ENCODE peak calls at places on chromosomes 13 and 19, in ten cellular contexts. T, Y, E, N, D, X, C, B, P and F are unnamed samples.

GRCh38 chr13:51980918-51981317 is 30.3 kb downstream of the ATP7B start:
- DNase-seq in P (no peak), D (no peak), B (no peak), E (no peak), Y (no peak), N (no peak), X (no peak), T (no peak), C (no peak), F (no peak)

GRCh38 chr13:107466326-107466725 is 749.0 kb downstream of the LIG4 start:
- DNase-seq in N (no peak), X (peak; percentile 38), Y (no peak), B (no peak), D (no peak), T (no peak), E (no peak), P (no peak), C (no peak), F (no peak)

GRCh38 chr13:40352385-40352778 is 314.1 kb downstream of the FOXO1 start:
- DNase-seq in E (no peak), T (no peak), D (no peak), B (no peak), C (no peak), Y (no peak), P (peak; percentile 34), N (peak; percentile 28), X (peak; percentile 68), F (no peak)

GRCh38 chr19:29277107-29277506 is 64.2 kb upstream of the UQCRFS1 start:
- DNase-seq in B (no peak), X (peak; percentile 8), D (no peak), E (peak; percentile 18), T (no peak), C (no peak), Y (no peak), N (no peak), P (no peak), F (peak; percentile 42)

GRCh38 chr13:41502676-41503075 is 45.3 kb downstream of the RGCC start:
- DNase-seq in Y (no peak), B (no peak), N (no peak), P (no peak), E (no peak), D (no peak), X (no peak), T (no peak), C (no peak), F (peak; percentile 34)

GRCh38 chr19:29410974-29411615 is 114.7 kb upstream of the VSTM2B start:
- DNase-seq in B (no peak), T (no peak), P (no peak), X (no peak), D (no peak), N (no peak), C (no peak), E (no peak), Y (no peak), F (no peak)

GRCh38 chr13:103556681-103557080 is 490.5 kb upstream of the SLC10A2 start:
- DNase-seq in P (no peak), T (no peak), C (no peak), X (no peak), E (no peak), B (no peak), D (no peak), Y (no peak), N (no peak), F (no peak)

GRCh38 chr19:4032436-4032835 is 24.9 kb downstream of the PIAS4 start:
- DNase-seq in E (no peak), T (no peak), P (no peak), C (no peak), Y (no peak), X (no peak), D (no peak), B (no peak), N (no peak), F (no peak)

GRCh38 chr19:35381926-35382325 is 11.1 kb downstream of the GPR42 start:
- DNase-seq in C (no peak), Y (no peak), X (no peak), T (no peak), E (no peak), P (no peak), N (no peak), B (no peak), D (no peak), F (no peak)

GRCh38 chr19:50280074-50280473 is 49.1 kb downstream of the KCNC3 start:
- DNase-seq in T (no peak), D (no peak), B (no peak), N (no peak), P (no peak), E (no peak), X (no peak), Y (no peak), C (no peak), F (no peak)

GRCh38 chr13:97028441-97029299 is 34.4 kb upstream of the OXGR1 start:
- DNase-seq in B (peak; percentile 69), C (no peak), D (peak; percentile 78), E (peak; percentile 76), T (no peak), P (peak; percentile 47), N (peak; percentile 60), X (peak; percentile 76), Y (peak; percentile 28), F (peak; percentile 57)
- TF ChIP-seq CTCF in B (peak; percentile 76), C (peak; percentile 85), D (peak; percentile 97), E (peak; percentile 90), T (peak; percentile 83), P (peak; percentile 81), N (peak; percentile 73), X (peak; percentile 80), Y (peak; percentile 95), F (peak; percentile 84)

GRCh38 chr19:48628486-48629296 is 8.5 kb downstream of the DBP start:
- DNase-seq in X (no peak), T (no peak), B (no peak), C (no peak), E (no peak), Y (no peak), D (no peak), P (no peak), N (no peak), F (no peak)

GRCh38 chr19:48629599-48630288 is 7.4 kb downstream of the DBP start:
- DNase-seq in E (peak; percentile 75), C (no peak), N (no peak), T (no peak), X (peak; percentile 85), Y (no peak), P (no peak), B (no peak), D (no peak), F (no peak)

GRCh38 chr19:48629297-48629598 is 7.9 kb downstream of the DBP start:
- DNase-seq in D (no peak), T (no peak), C (no peak), N (no peak), Y (no peak), B (no peak), X (no peak), E (no peak), P (no peak), F (no peak)

GRCh38 chr19:48631254-48631653 is 5.9 kb downstream of the DBP start:
- DNase-seq in N (no peak), E (no peak), T (no peak), X (no peak), D (no peak), B (no peak), Y (peak; percentile 34), P (no peak), C (no peak), F (no peak)

DNA sequence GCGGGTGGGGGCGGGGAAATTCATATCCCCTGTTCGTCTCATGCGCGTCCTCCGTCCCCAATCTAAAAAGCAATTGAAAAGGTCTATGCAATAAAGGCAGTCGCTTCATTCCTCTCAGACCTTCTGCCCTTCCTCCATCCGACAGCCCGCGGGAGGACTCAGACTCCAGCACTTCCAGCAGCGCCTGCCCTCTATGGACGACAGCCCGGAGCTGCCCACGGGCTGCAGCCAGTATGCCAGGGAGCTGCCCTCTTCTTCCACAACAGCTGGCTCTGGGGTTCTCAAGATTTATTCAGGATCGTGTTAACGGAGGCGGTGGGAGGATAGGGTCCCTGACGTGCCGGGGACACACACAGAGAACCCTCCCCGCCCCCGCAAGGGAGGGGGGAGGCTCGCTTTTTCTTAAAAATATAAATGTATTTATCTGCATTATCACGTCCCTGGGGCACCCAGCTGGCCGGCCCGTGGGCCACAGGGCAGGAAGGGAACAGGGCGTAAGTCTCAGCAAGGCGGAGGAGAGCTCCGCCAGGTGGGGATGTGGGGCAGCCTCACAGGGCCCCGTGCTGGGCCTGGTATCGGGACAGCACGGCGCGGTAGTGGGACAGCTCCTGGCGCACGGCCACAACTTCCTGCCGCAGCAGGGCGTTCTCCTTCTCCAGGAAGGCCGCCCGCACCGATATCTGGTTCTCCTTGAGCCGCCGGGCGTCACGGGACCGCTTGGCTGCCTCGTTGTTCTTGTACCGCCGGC is 6.7 kb downstream of the DBP start:
- DNase-seq in D (peak; percentile 61), E (no peak), P (no peak), Y (no peak), B (no peak), C (no peak), X (peak; percentile 85), N (no peak), T (no peak), F (no peak)
- TF ChIP-seq CTCF in D (no peak), E (no peak), P (no peak), Y (no peak), B (no peak), C (no peak), X (no peak), N (no peak), T (no peak), F (no peak)

GRCh38 chr13:20136781-20137703 is 23.8 kb downstream of the GJA3 start:
- DNase-seq in Y (no peak), T (no peak), B (peak; percentile 27), X (peak; percentile 25), E (peak; percentile 54), P (no peak), N (no peak), D (peak; percentile 57), C (no peak), F (peak; percentile 66)
- TF ChIP-seq CTCF in Y (peak; percentile 40), T (peak; percentile 44), B (peak; percentile 68), X (peak; percentile 51), E (peak; percentile 18), P (peak; percentile 39), N (no peak), D (no peak), C (no peak), F (peak; percentile 58)

GRCh38 chr13:79796116-79796515 is 315.2 kb downstream of the NDFIP2 start:
- DNase-seq in B (no peak), Y (no peak), P (no peak), X (no peak), T (no peak), D (no peak), C (no peak), N (no peak), E (no peak), F (no peak)

GRCh38 chr13:79799049-79799448 is 318.1 kb downstream of the NDFIP2 start:
- DNase-seq in X (no peak), T (no peak), P (no peak), Y (no peak), B (no peak), E (no peak), C (no peak), N (no peak), D (no peak), F (no peak)

GRCh38 chr13:79794936-79795335 is 314.0 kb downstream of the NDFIP2 start:
- DNase-seq in E (no peak), C (no peak), N (no peak), Y (no peak), X (no peak), B (no peak), P (no peak), D (no peak), T (no peak), F (no peak)

GRCh38 chr13:79802389-79803140 is 321.6 kb downstream of the NDFIP2 start:
- DNase-seq in E (no peak), B (peak; percentile 16), X (no peak), P (no peak), T (no peak), C (no peak), Y (no peak), N (no peak), D (no peak), F (no peak)

GRCh38 chr13:79799466-79799865 is 318.5 kb downstream of the NDFIP2 start:
- DNase-seq in C (no peak), P (peak; percentile 42), B (no peak), T (no peak), N (no peak), E (no peak), D (no peak), X (no peak), Y (no peak), F (no peak)
- TF ChIP-seq CTCF in C (no peak), P (no peak), B (no peak), T (no peak), N (no peak), E (no peak), D (no peak), X (no peak), Y (no peak), F (no peak)